ENCODE peak calls at places on chromosomes 6 and 20, in ten cellular contexts. S is AG10803, B is choroid plexus epithelial cell, F is dorsolateral prefrontal cortex, Q is HCT116, X is nephron progenitor cell, V is prostate gland, D is AG09319, H is endothelial cell, G is GM12865. Y is an unnamed sample.

GRCh38 chr20:23132930-23133559 is 46.9 kb upstream of the CD93 start:
- DNase-seq in X (no peak), V (no peak), H (peak; percentile 55), B (no peak), Q (no peak), G (no peak), S (no peak), D (no peak), F (no peak), Y (no peak)

GRCh38 chr20:22795897-22796296 is 211.5 kb upstream of the FOXA2 start:
- DNase-seq in Q (peak; percentile 37), V (no peak), B (peak; percentile 97), D (peak; percentile 89), S (peak; percentile 95), G (no peak), H (no peak), F (no peak), X (no peak), Y (peak; percentile 87)

GRCh38 chr20:62356948-62357667 is 10.0 kb downstream of the LAMA5 start:
- DNase-seq in X (no peak), H (no peak), G (no peak), D (no peak), B (peak; percentile 74), V (no peak), S (no peak), F (no peak), Q (no peak), Y (no peak)

GRCh38 chr6:134235937-134236751 is 81.8 kb downstream of the SGK1 start:
- DNase-seq in G (peak; percentile 82), X (no peak), D (no peak), B (peak; percentile 77), H (no peak), S (peak; percentile 51), F (no peak), V (no peak), Q (no peak), Y (peak; percentile 29)

GRCh38 chr6:113644861-113645575 is 212.1 kb upstream of the MARCKS start:
- DNase-seq in D (peak; percentile 90), V (no peak), B (peak; percentile 96), Q (peak; percentile 40), X (no peak), S (peak; percentile 100), G (peak; percentile 79), F (no peak), H (no peak), Y (peak; percentile 88)

GRCh38 chr6:45832063-45832462 is 183.6 kb downstream of the CLIC5 start:
- DNase-seq in X (no peak), D (no peak), Q (no peak), B (no peak), F (no peak), G (no peak), S (no peak), H (no peak), V (no peak), Y (no peak)

GRCh38 chr6:149467265-149467664 is 17.5 kb downstream of the ZC3H12D start:
- DNase-seq in Q (no peak), X (no peak), F (no peak), H (no peak), B (no peak), D (no peak), S (no peak), V (no peak), G (peak; percentile 41), Y (no peak)

GRCh38 chr6:129317931-129318820 is 391.8 kb downstream of the ARHGAP18 start:
- DNase-seq in G (no peak), X (no peak), S (peak; percentile 69), B (peak; percentile 80), H (no peak), F (no peak), Q (no peak), V (no peak), D (peak; percentile 92), Y (no peak)

GRCh38 chr6:36386495-36387439 is 702 bp downstream of the ETV7 start:
- DNase-seq in B (peak; percentile 67), V (peak; percentile 30), F (no peak), D (no peak), S (peak; percentile 54), X (peak; percentile 27), G (no peak), H (peak; percentile 25), Q (no peak), Y (peak; percentile 4)

GRCh38 chr6:30716879-30717128 is 277 bp downstream of the MDC1 start:
- DNase-seq in Q (no peak), D (no peak), G (no peak), S (no peak), H (no peak), V (no peak), B (no peak), X (no peak), F (no peak), Y (no peak)

GRCh38 chr6:30714263-30714662 is 2.8 kb downstream of the MDC1 start:
- DNase-seq in V (no peak), B (no peak), G (no peak), Q (no peak), D (no peak), H (no peak), X (no peak), F (no peak), S (no peak), Y (no peak)

GRCh38 chr6:30719791-30720737 is at the start of gene TUBB:
- DNase-seq in Q (peak; percentile 96), G (peak; percentile 98), H (peak; percentile 96), F (peak; percentile 99), V (peak; percentile 98), S (peak; percentile 97), B (peak; percentile 99), X (peak; percentile 96), D (peak; percentile 93), Y (peak; percentile 94)

GRCh38 chr6:30719356-30719755 is 796 bp upstream of the TUBB start:
- DNase-seq in F (no peak), H (no peak), B (no peak), Q (no peak), G (peak; percentile 58), V (no peak), S (no peak), D (no peak), X (no peak), Y (no peak)

GRCh38 chr6:30717129-30717844 is at the start of gene MDC1:
- DNase-seq in D (peak; percentile 100), B (peak; percentile 100), H (peak; percentile 96), Q (peak; percentile 100), X (peak; percentile 96), G (peak; percentile 100), V (peak; percentile 100), F (peak; percentile 100), S (peak; percentile 100), Y (peak; percentile 100)
- TF ChIP-seq CTCF in D (peak; percentile 32), B (peak; percentile 41), H (peak; percentile 11), Q (no peak), X (peak; percentile 23), G (no peak), V (peak; percentile 59), F (peak; percentile 58), S (peak; percentile 28), Y (peak; percentile 35)

GRCh38 chr6:33384581-33385020 is 7.0 kb upstream of the KIFC1 start:
- DNase-seq in Q (peak; percentile 72), B (peak; percentile 77), F (no peak), H (no peak), S (peak; percentile 82), D (no peak), X (no peak), G (no peak), V (no peak), Y (peak; percentile 34)
- TF ChIP-seq CTCF in Q (peak; percentile 71), B (peak; percentile 56), F (peak; percentile 36), H (peak; percentile 25), S (peak; percentile 66), D (no peak), X (peak; percentile 37), G (no peak), V (no peak), Y (peak; percentile 67)

GRCh38 chr6:35146453-35146852 is 5.3 kb upstream of the TCP11 start:
- DNase-seq in H (peak; percentile 66), F (peak; percentile 53), V (peak; percentile 46), Q (peak; percentile 23), D (peak; percentile 12), G (peak; percentile 63), X (peak; percentile 47), B (peak; percentile 67), S (peak; percentile 57), Y (no peak)
- TF ChIP-seq CTCF in H (no peak), F (peak; percentile 73), V (peak; percentile 78), Q (peak; percentile 89), D (peak; percentile 69), G (peak; percentile 67), X (peak; percentile 48), B (peak; percentile 79), S (peak; percentile 71), Y (peak; percentile 68)

GRCh38 chr6:31665501-31666336 is at the start of gene CSNK2B:
- DNase-seq in X (peak; percentile 95), G (peak; percentile 98), S (peak; percentile 96), Q (peak; percentile 96), F (peak; percentile 99), D (peak; percentile 91), V (peak; percentile 98), H (peak; percentile 83), B (peak; percentile 98), Y (peak; percentile 91)
- TF ChIP-seq CTCF in X (no peak), G (no peak), S (no peak), Q (no peak), F (peak; percentile 33), D (no peak), V (peak; percentile 19), H (no peak), B (peak; percentile 5), Y (no peak)

GRCh38 chr6:75230484-75231325 is 12.9 kb downstream of the COX7A2 start:
- DNase-seq in X (peak; percentile 44), D (no peak), S (peak; percentile 76), G (no peak), B (peak; percentile 82), F (no peak), H (peak; percentile 48), Q (peak; percentile 44), V (no peak), Y (no peak)
- TF ChIP-seq CTCF in X (peak; percentile 65), D (peak; percentile 86), S (peak; percentile 93), G (no peak), B (peak; percentile 88), F (peak; percentile 71), H (peak; percentile 54), Q (peak; percentile 62), V (peak; percentile 43), Y (peak; percentile 90)

GRCh38 chr6:151381722-151382121 is 9.6 kb downstream of the ZBTB2 start:
- DNase-seq in X (no peak), G (no peak), S (no peak), V (no peak), D (no peak), F (no peak), Q (no peak), B (no peak), H (no peak), Y (no peak)
- TF ChIP-seq CTCF in X (no peak), G (no peak), S (no peak), V (no peak), D (no peak), F (no peak), Q (no peak), B (no peak), H (no peak), Y (no peak)

GRCh38 chr6:83558975-83559374 is 46.6 kb downstream of the PRSS35 start:
- DNase-seq in D (no peak), G (no peak), X (no peak), Q (no peak), H (no peak), V (no peak), S (no peak), B (no peak), F (no peak), Y (no peak)
- TF ChIP-seq CTCF in D (no peak), G (no peak), X (no peak), Q (no peak), H (no peak), V (no peak), S (no peak), B (no peak), F (no peak), Y (no peak)

GRCh38 chr6:112269979-112270378 is 15.6 kb upstream of the LAMA4 start:
- DNase-seq in S (no peak), B (no peak), D (no peak), X (no peak), Q (no peak), H (no peak), V (no peak), F (no peak), G (no peak), Y (no peak)
- TF ChIP-seq CTCF in S (no peak), B (no peak), D (no peak), X (no peak), Q (no peak), H (no peak), V (no peak), F (no peak), G (no peak), Y (no peak)